ENCODE peak calls at places on chromosome 5, in nine cellular contexts. One of them, this sample, is unnamed.

GRCh38 chr5:147234825-147235635 is at the start of gene STK32A:
- DNase-seq in activated naive CD4-positive, alpha-beta T cell treated with Interleukin-2 at 50 U/mL for 16 hours: no peak
- DNase-seq in AG09309: no peak
- DNase-seq in ACHN: peak
- DNase-seq in activated T-helper 1 cell treated with Interleukin-2 at 50 U/mL for 16 hours: no peak
- DNase-seq in stimulated activated CD8-positive, alpha-beta memory T cell treated with anti-CD3 and anti-CD28 coated beads, Interleukin-4, amount 100 ng/mL, for 4 hours: no peak
- DNase-seq in GOT3: peak
- DNase-seq in left cardiac atrium: peak
- DNase-seq in A549: peak
- DNase-seq in this sample: peak

GRCh38 chr5:98909363-98909762 is 19.4 kb downstream of the CHD1 start:
- DNase-seq in AG09309: no peak
- DNase-seq in GOT3: no peak
- DNase-seq in left cardiac atrium: no peak
- DNase-seq in activated naive CD4-positive, alpha-beta T cell treated with Interleukin-2 at 50 U/mL for 16 hours: no peak
- DNase-seq in stimulated activated CD8-positive, alpha-beta memory T cell treated with anti-CD3 and anti-CD28 coated beads, Interleukin-4, amount 100 ng/mL, for 4 hours: no peak
- DNase-seq in ACHN: no peak
- DNase-seq in activated T-helper 1 cell treated with Interleukin-2 at 50 U/mL for 16 hours: no peak
- DNase-seq in A549: no peak
- DNase-seq in this sample: no peak

GRCh38 chr5:119356384-119357188 is 767 bp downstream of the TNFAIP8 start:
- DNase-seq in activated T-helper 1 cell treated with Interleukin-2 at 50 U/mL for 16 hours: no peak
- DNase-seq in ACHN: no peak
- DNase-seq in A549: no peak
- DNase-seq in GOT3: no peak
- DNase-seq in left cardiac atrium: no peak
- DNase-seq in AG09309: no peak
- DNase-seq in activated naive CD4-positive, alpha-beta T cell treated with Interleukin-2 at 50 U/mL for 16 hours: no peak
- DNase-seq in stimulated activated CD8-positive, alpha-beta memory T cell treated with anti-CD3 and anti-CD28 coated beads, Interleukin-4, amount 100 ng/mL, for 4 hours: no peak
- DNase-seq in this sample: no peak

GRCh38 chr5:139680368-139681111 is 32.4 kb downstream of the CXXC5 start:
- DNase-seq in AG09309: no peak
- DNase-seq in left cardiac atrium: no peak
- DNase-seq in activated naive CD4-positive, alpha-beta T cell treated with Interleukin-2 at 50 U/mL for 16 hours: no peak
- DNase-seq in ACHN: no peak
- DNase-seq in A549: no peak
- DNase-seq in stimulated activated CD8-positive, alpha-beta memory T cell treated with anti-CD3 and anti-CD28 coated beads, Interleukin-4, amount 100 ng/mL, for 4 hours: no peak
- DNase-seq in activated T-helper 1 cell treated with Interleukin-2 at 50 U/mL for 16 hours: no peak
- DNase-seq in GOT3: no peak
- DNase-seq in this sample: no peak

GRCh38 chr5:1294839-1295649 is at the start of gene TERT:
- DNase-seq in GOT3: no peak
- DNase-seq in ACHN: no peak
- DNase-seq in AG09309: no peak
- DNase-seq in activated T-helper 1 cell treated with Interleukin-2 at 50 U/mL for 16 hours: peak
- DNase-seq in activated naive CD4-positive, alpha-beta T cell treated with Interleukin-2 at 50 U/mL for 16 hours: peak
- DNase-seq in left cardiac atrium: no peak
- DNase-seq in A549: peak
- DNase-seq in stimulated activated CD8-positive, alpha-beta memory T cell treated with anti-CD3 and anti-CD28 coated beads, Interleukin-4, amount 100 ng/mL, for 4 hours: peak
- DNase-seq in this sample: peak

GRCh38 chr5:67400752-67401151 is 204.2 kb upstream of the CD180 start:
- DNase-seq in A549: no peak
- DNase-seq in GOT3: no peak
- DNase-seq in ACHN: no peak
- DNase-seq in stimulated activated CD8-positive, alpha-beta memory T cell treated with anti-CD3 and anti-CD28 coated beads, Interleukin-4, amount 100 ng/mL, for 4 hours: no peak
- DNase-seq in left cardiac atrium: no peak
- DNase-seq in AG09309: no peak
- DNase-seq in activated naive CD4-positive, alpha-beta T cell treated with Interleukin-2 at 50 U/mL for 16 hours: no peak
- DNase-seq in activated T-helper 1 cell treated with Interleukin-2 at 50 U/mL for 16 hours: no peak
- DNase-seq in this sample: no peak

GRCh38 chr5:170630711-170631141 is 126.9 kb downstream of the KCNIP1 start:
- DNase-seq in ACHN: no peak
- DNase-seq in GOT3: no peak
- DNase-seq in activated T-helper 1 cell treated with Interleukin-2 at 50 U/mL for 16 hours: no peak
- DNase-seq in activated naive CD4-positive, alpha-beta T cell treated with Interleukin-2 at 50 U/mL for 16 hours: no peak
- DNase-seq in left cardiac atrium: no peak
- DNase-seq in A549: no peak
- DNase-seq in AG09309: no peak
- DNase-seq in stimulated activated CD8-positive, alpha-beta memory T cell treated with anti-CD3 and anti-CD28 coated beads, Interleukin-4, amount 100 ng/mL, for 4 hours: no peak
- DNase-seq in this sample: no peak

GRCh38 chr5:141508808-141509611 is 20.1 kb downstream of the PCDHGC5 start:
- DNase-seq in activated T-helper 1 cell treated with Interleukin-2 at 50 U/mL for 16 hours: no peak
- DNase-seq in A549: no peak
- DNase-seq in stimulated activated CD8-positive, alpha-beta memory T cell treated with anti-CD3 and anti-CD28 coated beads, Interleukin-4, amount 100 ng/mL, for 4 hours: no peak
- DNase-seq in GOT3: peak
- DNase-seq in ACHN: peak
- DNase-seq in activated naive CD4-positive, alpha-beta T cell treated with Interleukin-2 at 50 U/mL for 16 hours: no peak
- DNase-seq in AG09309: peak
- DNase-seq in left cardiac atrium: peak
- DNase-seq in this sample: no peak

GRCh38 chr5:142046191-142046590 is 33.4 kb upstream of the GNPDA1 start:
- DNase-seq in AG09309: no peak
- DNase-seq in stimulated activated CD8-positive, alpha-beta memory T cell treated with anti-CD3 and anti-CD28 coated beads, Interleukin-4, amount 100 ng/mL, for 4 hours: no peak
- DNase-seq in left cardiac atrium: no peak
- DNase-seq in GOT3: no peak
- DNase-seq in ACHN: no peak
- DNase-seq in A549: no peak
- DNase-seq in activated naive CD4-positive, alpha-beta T cell treated with Interleukin-2 at 50 U/mL for 16 hours: no peak
- DNase-seq in activated T-helper 1 cell treated with Interleukin-2 at 50 U/mL for 16 hours: no peak
- DNase-seq in this sample: no peak

GRCh38 chr5:16418471-16418922 is 47.1 kb downstream of the ZNF622 start:
- DNase-seq in left cardiac atrium: peak
- DNase-seq in AG09309: no peak
- DNase-seq in A549: no peak
- DNase-seq in stimulated activated CD8-positive, alpha-beta memory T cell treated with anti-CD3 and anti-CD28 coated beads, Interleukin-4, amount 100 ng/mL, for 4 hours: no peak
- DNase-seq in activated T-helper 1 cell treated with Interleukin-2 at 50 U/mL for 16 hours: no peak
- DNase-seq in activated naive CD4-positive, alpha-beta T cell treated with Interleukin-2 at 50 U/mL for 16 hours: no peak
- DNase-seq in ACHN: no peak
- DNase-seq in GOT3: no peak
- DNase-seq in this sample: no peak

GRCh38 chr5:159049844-159050318 is 49.8 kb downstream of the EBF1 start:
- DNase-seq in AG09309: no peak
- DNase-seq in A549: peak
- DNase-seq in stimulated activated CD8-positive, alpha-beta memory T cell treated with anti-CD3 and anti-CD28 coated beads, Interleukin-4, amount 100 ng/mL, for 4 hours: no peak
- DNase-seq in activated T-helper 1 cell treated with Interleukin-2 at 50 U/mL for 16 hours: no peak
- DNase-seq in activated naive CD4-positive, alpha-beta T cell treated with Interleukin-2 at 50 U/mL for 16 hours: no peak
- DNase-seq in GOT3: no peak
- DNase-seq in left cardiac atrium: no peak
- DNase-seq in ACHN: peak
- DNase-seq in this sample: no peak

GRCh38 chr5:115831163-115831768 is 10.1 kb downstream of the ATG12 start:
- DNase-seq in AG09309: no peak
- DNase-seq in A549: peak
- DNase-seq in GOT3: no peak
- DNase-seq in left cardiac atrium: no peak
- DNase-seq in stimulated activated CD8-positive, alpha-beta memory T cell treated with anti-CD3 and anti-CD28 coated beads, Interleukin-4, amount 100 ng/mL, for 4 hours: no peak
- DNase-seq in activated naive CD4-positive, alpha-beta T cell treated with Interleukin-2 at 50 U/mL for 16 hours: no peak
- DNase-seq in activated T-helper 1 cell treated with Interleukin-2 at 50 U/mL for 16 hours: no peak
- DNase-seq in ACHN: peak
- DNase-seq in this sample: no peak

GRCh38 chr5:169094586-169095409 is 206.1 kb downstream of the SLIT3 start:
- DNase-seq in activated T-helper 1 cell treated with Interleukin-2 at 50 U/mL for 16 hours: no peak
- DNase-seq in GOT3: no peak
- DNase-seq in AG09309: peak
- DNase-seq in stimulated activated CD8-positive, alpha-beta memory T cell treated with anti-CD3 and anti-CD28 coated beads, Interleukin-4, amount 100 ng/mL, for 4 hours: no peak
- DNase-seq in activated naive CD4-positive, alpha-beta T cell treated with Interleukin-2 at 50 U/mL for 16 hours: no peak
- DNase-seq in left cardiac atrium: no peak
- DNase-seq in A549: no peak
- DNase-seq in ACHN: no peak
- DNase-seq in this sample: no peak

GRCh38 chr5:141778211-141778610 is 96.2 kb upstream of the ARAP3 start:
- DNase-seq in AG09309: peak
- DNase-seq in stimulated activated CD8-positive, alpha-beta memory T cell treated with anti-CD3 and anti-CD28 coated beads, Interleukin-4, amount 100 ng/mL, for 4 hours: no peak
- DNase-seq in activated naive CD4-positive, alpha-beta T cell treated with Interleukin-2 at 50 U/mL for 16 hours: no peak
- DNase-seq in activated T-helper 1 cell treated with Interleukin-2 at 50 U/mL for 16 hours: no peak
- DNase-seq in GOT3: peak
- DNase-seq in ACHN: peak
- DNase-seq in A549: peak
- DNase-seq in left cardiac atrium: peak
- DNase-seq in this sample: no peak

GRCh38 chr5:156367602-156368001 is 40.6 kb downstream of the SGCD start:
- DNase-seq in activated T-helper 1 cell treated with Interleukin-2 at 50 U/mL for 16 hours: no peak
- DNase-seq in GOT3: no peak
- DNase-seq in AG09309: peak
- DNase-seq in stimulated activated CD8-positive, alpha-beta memory T cell treated with anti-CD3 and anti-CD28 coated beads, Interleukin-4, amount 100 ng/mL, for 4 hours: no peak
- DNase-seq in activated naive CD4-positive, alpha-beta T cell treated with Interleukin-2 at 50 U/mL for 16 hours: no peak
- DNase-seq in A549: no peak
- DNase-seq in ACHN: no peak
- DNase-seq in left cardiac atrium: no peak
- DNase-seq in this sample: no peak

This sample was measured in lower lobe of right lung.